ENCODE peak calls at places on chromosomes 4 and X, in ten cellular contexts. A is IMR-90, Z is transverse colon, E is lung, W is neural progenitor cell, L is prostate gland, J is suprapubic skin, I is psoas muscle, R is heart left ventricle, Q is colonic mucosa. U is an unnamed sample. For H3K4me1, the result is how much of the 10 kb centered on the place peaks cover.

GRCh38 chr4:8409271-8410065 is 31.1 kb downstream of the ACOX3 start:
- DNase-seq in A (no peak), Z (peak), E (no peak), W (no peak), L (no peak), J (no peak), I (peak), R (no peak), Q (peak), U (no peak)

GRCh38 chrX:15751160-15751819 is 13.2 kb downstream of the CA5B start:
- DNase-seq in A (peak), Z (no peak), E (no peak), W (no peak), L (peak), J (no peak), I (no peak), R (no peak), Q (no peak), U (no peak)

GRCh38 chrX:133448512-133449076 is 33.3 kb upstream of the GPC4 start:
- DNase-seq in A (no peak), Z (no peak), E (no peak), W (peak), L (peak), J (no peak), I (no peak), R (no peak), Q (no peak), U (no peak)

GRCh38 chrX:40155617-40156471 is 58.1 kb upstream of the BCOR start:
- DNase-seq in A (no peak), Z (no peak), E (no peak), W (peak), L (no peak), J (no peak), I (no peak), R (no peak), Q (peak), U (no peak)

GRCh38 chrX:115894087-115894486 is 276.5 kb upstream of the AGTR2 start:
- DNase-seq in A (peak), Z (peak), E (peak), W (peak), L (no peak), J (no peak), I (peak), R (no peak), Q (peak), U (no peak)

GRCh38 chr4:15672096-15672495 is 9.5 kb upstream of the FAM200B start:
- DNase-seq in A (no peak), Z (no peak), E (no peak), W (no peak), L (no peak), J (no peak), I (no peak), R (no peak), Q (no peak), U (no peak)

GRCh38 chrX:115494133-115494532 is 66.8 kb upstream of the PLS3 start:
- DNase-seq in A (peak), Z (no peak), E (no peak), W (peak), L (no peak), J (no peak), I (no peak), R (no peak), Q (no peak), U (no peak)

GRCh38 chrX:149022485-149022884 is 482.6 kb downstream of the IDS start:
- DNase-seq in A (no peak), Z (no peak), E (no peak), W (no peak), L (no peak), J (no peak), I (no peak), R (no peak), Q (no peak), U (no peak)

GRCh38 chrX:11600578-11600977 is 65.1 kb downstream of the ARHGAP6 start:
- DNase-seq in A (no peak), Z (no peak), E (no peak), W (no peak), L (no peak), J (no peak), I (no peak), R (no peak), Q (no peak), U (no peak)

GRCh38 chrX:78527263-78527662 is 131.9 kb downstream of the RTL3 start:
- DNase-seq in A (peak), Z (no peak), E (no peak), W (no peak), L (no peak), J (no peak), I (no peak), R (no peak), Q (no peak), U (no peak)

GRCh38 chr4:26061248-26061986 is 147.4 kb downstream of the SMIM20 start:
- DNase-seq in A (peak), Z (no peak), E (no peak), W (peak), L (no peak), J (no peak), I (no peak), R (no peak), Q (no peak), U (no peak)

GRCh38 chr4:57504139-57504538 is 394.0 kb upstream of the IGFBP7 start:
- DNase-seq in A (no peak), Z (no peak), E (no peak), W (no peak), L (no peak), J (no peak), I (no peak), R (no peak), Q (no peak), U (no peak)

GRCh38 chr4:40409835-40410234 is 74.7 kb downstream of the CHRNA9 start:
- DNase-seq in A (peak), Z (no peak), E (no peak), W (no peak), L (no peak), J (no peak), I (no peak), R (no peak), Q (no peak), U (no peak)

GRCh38 chrX:122113896-122114295 is 1066.5 kb downstream of the GLUD2 start:
- DNase-seq in A (no peak), Z (no peak), E (no peak), W (no peak), L (no peak), J (no peak), I (no peak), R (no peak), Q (no peak), U (no peak)

GRCh38 chr4:124060261-124060918 is 652.1 kb downstream of the ANKRD50 start:
- DNase-seq in A (peak), Z (peak), E (peak), W (no peak), L (peak), J (peak), I (peak), R (peak), Q (peak), U (peak)

GRCh38 chr4:36187723-36188333 is 56.5 kb downstream of the ARAP2 start:
- DNase-seq in A (peak), Z (no peak), E (no peak), W (peak), L (no peak), J (no peak), I (no peak), R (no peak), Q (no peak), U (no peak)

GRCh38 chrX:155751131-155751530 is 130.0 kb upstream of the VAMP7 start:
- DNase-seq in A (no peak), Z (no peak), E (no peak), W (no peak), L (no peak), J (no peak), I (no peak), R (no peak), Q (no peak), U (no peak)

GRCh38 chrX:69236641-69237040 is 71.4 kb upstream of the PJA1 start:
- DNase-seq in A (no peak), Z (no peak), E (no peak), W (no peak), L (no peak), J (no peak), I (no peak), R (no peak), Q (no peak), U (no peak)

GRCh38 chr4:109739547-109739946 is 9.7 kb upstream of the PLA2G12A start:
- DNase-seq in A (peak), Z (no peak), E (no peak), W (no peak), L (no peak), J (no peak), I (no peak), R (no peak), Q (no peak), U (no peak)

GRCh38 chrX:123731987-123732678 is 719 bp downstream of the THOC2 start:
- DNase-seq in A (peak), Z (peak), E (peak), W (peak), L (no peak), J (peak), I (no peak), R (peak), Q (peak), U (peak)

GRCh38 chr4:1792832-1793495 is at the start of gene FGFR3:
- DNase-seq in A (no peak), Z (peak), E (no peak), W (peak), L (peak), J (no peak), I (no peak), R (peak), Q (peak), U (no peak)

GRCh38 chr4:38449506-38450174 is 214.4 kb upstream of the KLF3 start:
- DNase-seq in A (peak), Z (no peak), E (no peak), W (no peak), L (no peak), J (no peak), I (no peak), R (no peak), Q (peak), U (no peak)

GRCh38 chrX:6227445-6227820 is 1.2 kb downstream of the NLGN4X start:
- DNase-seq in A (no peak), Z (no peak), E (no peak), W (peak), L (no peak), J (no peak), I (no peak), R (no peak), Q (no peak), U (no peak)

GRCh38 chrX:39767446-39767845 is 330.3 kb downstream of the BCOR start:
- DNase-seq in A (peak), Z (no peak), E (no peak), W (no peak), L (peak), J (no peak), I (no peak), R (no peak), Q (no peak), U (no peak)

GRCh38 chr4:38514465-38515146 is 149.4 kb upstream of the KLF3 start:
- DNase-seq in A (no peak), Z (no peak), E (no peak), W (no peak), L (no peak), J (no peak), I (no peak), R (no peak), Q (no peak), U (no peak)

GRCh38 chr4:56530269-56531148 is 24.9 kb downstream of the ARL9 start:
- DNase-seq in A (peak), Z (peak), E (peak), W (peak), L (peak), J (peak), I (peak), R (peak), Q (peak), U (peak)

GRCh38 chrX:107450823-107451509 is 1.5 kb downstream of the FRMPD3 start:
- DNase-seq in A (no peak), Z (no peak), E (no peak), W (peak), L (no peak), J (no peak), I (no peak), R (no peak), Q (no peak), U (no peak)

GRCh38 chr4:151690164-151690856 is 70.5 kb downstream of the GATB start:
- DNase-seq in A (peak), Z (no peak), E (no peak), W (peak), L (no peak), J (no peak), I (no peak), R (no peak), Q (no peak), U (no peak)

GRCh38 chr4:88219099-88219498 is 60.7 kb upstream of the ABCG2 start:
- DNase-seq in A (peak), Z (no peak), E (no peak), W (peak), L (peak), J (no peak), I (no peak), R (peak), Q (no peak), U (no peak)

GRCh38 chr4:7719354-7720174 is 220.1 kb downstream of the AFAP1 start:
- DNase-seq in A (no peak), Z (peak), E (peak), W (peak), L (peak), J (no peak), I (peak), R (peak), Q (peak), U (no peak)

GRCh38 chrX:136671006-136671610 is 23.1 kb downstream of the CD40LG start:
- DNase-seq in A (no peak), Z (no peak), E (no peak), W (no peak), L (no peak), J (no peak), I (no peak), R (no peak), Q (no peak), U (no peak)

GRCh38 chr4:15118281-15118680 is 116.0 kb downstream of the CPEB2 start:
- DNase-seq in A (no peak), Z (no peak), E (no peak), W (no peak), L (no peak), J (no peak), I (no peak), R (no peak), Q (no peak), U (no peak)

GRCh38 chr4:24840362-24840761 is 45.0 kb downstream of the SOD3 start:
- DNase-seq in A (no peak), Z (no peak), E (no peak), W (no peak), L (no peak), J (no peak), I (no peak), R (no peak), Q (no peak), U (no peak)

GRCh38 chrX:153906126-153906917 is 1.8 kb downstream of the AVPR2 start:
- DNase-seq in A (no peak), Z (no peak), E (no peak), W (no peak), L (no peak), J (no peak), I (no peak), R (no peak), Q (no peak), U (no peak)

GRCh38 chrX:153907456-153907855 is 3.0 kb downstream of the AVPR2 start:
- DNase-seq in A (no peak), Z (no peak), E (no peak), W (no peak), L (no peak), J (no peak), I (no peak), R (no peak), Q (no peak), U (no peak)

GRCh38 chrX:153903991-153904957 is at the start of gene AVPR2:
- DNase-seq in A (no peak), Z (no peak), E (no peak), W (no peak), L (no peak), J (no peak), I (no peak), R (peak), Q (no peak), U (no peak)

GRCh38 chrX:153903238-153903980 is 1.1 kb upstream of the AVPR2 start:
- DNase-seq in A (no peak), Z (no peak), E (no peak), W (no peak), L (no peak), J (no peak), I (no peak), R (peak), Q (no peak), U (no peak)

DNA sequence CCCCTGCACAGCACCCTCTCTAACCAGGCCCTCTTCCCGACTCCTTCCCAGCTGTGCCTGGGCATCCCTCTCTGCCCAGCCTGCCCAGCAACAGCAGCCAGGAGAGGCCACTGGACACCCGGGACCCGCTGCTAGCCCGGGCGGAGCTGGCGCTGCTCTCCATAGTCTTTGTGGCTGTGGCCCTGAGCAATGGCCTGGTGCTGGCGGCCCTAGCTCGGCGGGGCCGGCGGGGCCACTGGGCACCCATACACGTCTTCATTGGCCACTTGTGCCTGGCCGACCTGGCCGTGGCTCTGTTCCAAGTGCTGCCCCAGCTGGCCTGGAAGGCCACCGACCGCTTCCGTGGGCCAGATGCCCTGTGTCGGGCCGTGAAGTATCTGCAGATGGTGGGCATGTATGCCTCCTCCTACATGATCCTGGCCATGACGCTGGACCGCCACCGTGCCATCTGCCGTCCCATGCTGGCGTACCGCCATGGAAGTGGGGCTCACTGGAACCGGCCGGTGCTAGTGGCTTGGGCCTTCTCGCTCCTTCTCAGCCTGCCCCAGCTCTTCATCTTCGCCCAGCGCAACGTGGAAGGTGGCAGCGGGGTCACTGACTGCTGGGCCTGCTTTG is 1.1 kb downstream of the AVPR2 start:
- DNase-seq in A (no peak), Z (no peak), E (no peak), W (no peak), L (no peak), J (no peak), I (no peak), R (no peak), Q (no peak), U (no peak)
- H3K4me1 ChIP-seq in A (under half), Z (under half), E (under half), W (under half), L (under half), J (under half), I (under half), R (under half), Q (under half), U (under half)

GRCh38 chrX:80808854-80809493 is 703 bp downstream of the BRWD3 start:
- DNase-seq in A (no peak), Z (peak), E (no peak), W (peak), L (peak), J (no peak), I (no peak), R (peak), Q (peak), U (peak)

GRCh38 chrX:80808160-80808735 is 1.4 kb downstream of the BRWD3 start:
- DNase-seq in A (peak), Z (peak), E (peak), W (peak), L (peak), J (peak), I (peak), R (peak), Q (peak), U (peak)

GRCh38 chrX:80816051-80816450 is 6.4 kb upstream of the BRWD3 start:
- DNase-seq in A (no peak), Z (no peak), E (no peak), W (no peak), L (no peak), J (no peak), I (no peak), R (no peak), Q (no peak), U (no peak)

GRCh38 chrX:80810365-80810978 is 795 bp upstream of the BRWD3 start:
- DNase-seq in A (no peak), Z (no peak), E (no peak), W (no peak), L (no peak), J (no peak), I (no peak), R (no peak), Q (no peak), U (no peak)

GRCh38 chrX:80812176-80812575 is 2.5 kb upstream of the BRWD3 start:
- DNase-seq in A (peak), Z (peak), E (no peak), W (peak), L (no peak), J (no peak), I (no peak), R (peak), Q (peak), U (peak)
- TF ChIP-seq CTCF in A (no peak), Z (no peak), E (no peak), W (peak), L (no peak), J (no peak), I (no peak), R (no peak), Q (no peak), U (no peak)

GRCh38 chrX:118727686-118728339 is 407 bp downstream of the IL13RA1 start:
- DNase-seq in A (peak), Z (peak), E (peak), W (peak), L (peak), J (no peak), I (peak), R (peak), Q (peak), U (peak)

GRCh38 chrX:118730500-118731247 is 3.3 kb downstream of the IL13RA1 start:
- DNase-seq in A (peak), Z (no peak), E (no peak), W (no peak), L (no peak), J (no peak), I (no peak), R (no peak), Q (no peak), U (no peak)

GRCh38 chrX:118724775-118725174 is 2.6 kb upstream of the IL13RA1 start:
- DNase-seq in A (peak), Z (no peak), E (no peak), W (no peak), L (no peak), J (no peak), I (no peak), R (no peak), Q (peak), U (no peak)

GRCh38 chrX:118726887-118727685 is at the start of gene IL13RA1:
- DNase-seq in A (peak), Z (peak), E (peak), W (peak), L (peak), J (peak), I (peak), R (peak), Q (peak), U (peak)

DNA sequence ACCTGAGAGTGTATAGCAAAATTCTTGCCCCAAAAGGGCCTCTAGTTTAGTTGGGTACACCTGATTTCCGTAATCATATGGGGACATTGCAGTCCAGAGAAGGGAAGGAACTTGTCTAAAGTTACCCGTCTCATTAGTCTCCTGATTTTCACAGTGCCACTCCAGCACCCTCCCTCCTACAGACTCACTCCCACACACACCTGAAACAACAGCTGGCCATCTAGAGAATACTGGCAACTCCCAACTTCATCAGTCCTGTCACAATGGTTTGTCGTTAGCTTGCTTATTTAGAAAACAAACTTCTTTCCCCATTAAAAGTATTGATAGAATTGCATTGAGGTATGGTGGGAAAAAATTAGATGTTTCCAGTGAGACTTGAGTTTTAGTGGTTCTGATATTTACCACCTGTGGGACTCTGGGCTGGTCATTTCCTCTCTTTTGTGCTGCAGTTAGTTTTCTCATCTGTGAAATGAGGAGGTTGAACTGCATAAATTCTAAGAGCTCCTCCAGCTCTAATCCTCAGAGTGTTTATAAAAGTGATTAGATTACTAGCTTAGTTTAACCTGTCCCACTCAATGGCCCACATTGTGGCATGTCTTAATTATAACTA is 1.7 kb downstream of the IL13RA1 start:
- DNase-seq in A (no peak), Z (no peak), E (no peak), W (no peak), L (no peak), J (no peak), I (no peak), R (no peak), Q (no peak), U (no peak)
- H3K4me1 ChIP-seq in A (under half), Z (under half), E (under half), W (under half), L (under half), J (under half), I (under half), R (under half), Q (under half), U (under half)

GRCh38 chrX:13008189-13008533 is 33.3 kb downstream of the TMSB4X start:
- DNase-seq in A (peak), Z (no peak), E (no peak), W (no peak), L (no peak), J (no peak), I (no peak), R (no peak), Q (no peak), U (no peak)
- TF ChIP-seq CTCF in A (no peak), Z (no peak), E (no peak), W (no peak), L (no peak), J (no peak), I (no peak), R (no peak), Q (no peak), U (no peak)

GRCh38 chr4:48779095-48779997 is 733 bp downstream of the FRYL start:
- DNase-seq in A (peak), Z (peak), E (peak), W (peak), L (peak), J (peak), I (peak), R (peak), Q (peak), U (peak)
- H3K4me1 ChIP-seq in A (under half), Z (under half), E (under half), W (under half), L (under half), J (under half), I (under half), R (under half), Q (under half), U (under half)

U was measured in tibial artery.